ENCODE peak calls at places on chromosomes 2 and 18, in seven cellular contexts. L is K562, T is SK-N-SH, H is H1, K is HCT116, B is GM12878, W is HepG2. R is an unnamed sample.
A peak's percentile ranks its signal among the peaks of the same experiment; 100 is the strongest.

GRCh38 chr2:118371500-118371899 is 283.2 kb downstream of the INSIG2 start:
- DNase-seq in L (peak; percentile 46), T (peak; percentile 31), H (peak; percentile 62), K (peak; percentile 19), B (no peak), W (peak; percentile 42), R (peak; percentile 20)

GRCh38 chr18:24153397-24153796 is 14.5 kb downstream of the CABYR start:
- DNase-seq in L (no peak), T (no peak), H (no peak), K (no peak), B (no peak), W (no peak), R (no peak)

GRCh38 chr18:54023471-54023870 is 201.0 kb downstream of the MBD2 start:
- DNase-seq in L (no peak), T (no peak), H (no peak), K (no peak), B (peak; percentile 4), W (no peak), R (no peak)

GRCh38 chr2:104690255-104690999 is 163.5 kb upstream of the POU3F3 start:
- DNase-seq in L (no peak), T (no peak), H (no peak), K (no peak), B (no peak), W (no peak), R (no peak)

GRCh38 chr2:226001716-226002115 is 602.2 kb downstream of the NYAP2 start:
- DNase-seq in L (no peak), T (no peak), H (no peak), K (no peak), B (no peak), W (no peak), R (no peak)

GRCh38 chr18:33804258-33804657 is 226.2 kb downstream of the ASXL3 start:
- DNase-seq in L (no peak), T (no peak), H (no peak), K (no peak), B (no peak), W (no peak), R (peak; percentile 83)

GRCh38 chr2:23602113-23602512 is 217.1 kb downstream of the KLHL29 start:
- DNase-seq in L (no peak), T (no peak), H (no peak), K (no peak), B (no peak), W (no peak), R (no peak)

GRCh38 chr2:66576381-66577330 is 141.7 kb downstream of the MEIS1 start:
- DNase-seq in L (no peak), T (no peak), H (peak; percentile 75), K (no peak), B (no peak), W (peak; percentile 44), R (no peak)

GRCh38 chr18:58882681-58883080 is 18.0 kb downstream of the ZNF532 start:
- DNase-seq in L (no peak), T (no peak), H (no peak), K (no peak), B (no peak), W (no peak), R (no peak)

GRCh38 chr2:132439703-132440398 is 23.2 kb downstream of the GPR39 start:
- DNase-seq in L (no peak), T (no peak), H (no peak), K (no peak), B (no peak), W (peak; percentile 82), R (no peak)

GRCh38 chr2:760001-760400 is 82.8 kb upstream of the TMEM18 start:
- DNase-seq in L (no peak), T (no peak), H (no peak), K (no peak), B (no peak), W (no peak), R (no peak)

GRCh38 chr18:59643740-59644139 is 53.5 kb downstream of the CCBE1 start:
- DNase-seq in L (no peak), T (no peak), H (peak; percentile 37), K (no peak), B (no peak), W (no peak), R (no peak)

GRCh38 chr2:96131818-96132745 is 6.2 kb downstream of the ASTL start:
- DNase-seq in L (no peak), T (no peak), H (no peak), K (no peak), B (no peak), W (no peak), R (no peak)

DNA sequence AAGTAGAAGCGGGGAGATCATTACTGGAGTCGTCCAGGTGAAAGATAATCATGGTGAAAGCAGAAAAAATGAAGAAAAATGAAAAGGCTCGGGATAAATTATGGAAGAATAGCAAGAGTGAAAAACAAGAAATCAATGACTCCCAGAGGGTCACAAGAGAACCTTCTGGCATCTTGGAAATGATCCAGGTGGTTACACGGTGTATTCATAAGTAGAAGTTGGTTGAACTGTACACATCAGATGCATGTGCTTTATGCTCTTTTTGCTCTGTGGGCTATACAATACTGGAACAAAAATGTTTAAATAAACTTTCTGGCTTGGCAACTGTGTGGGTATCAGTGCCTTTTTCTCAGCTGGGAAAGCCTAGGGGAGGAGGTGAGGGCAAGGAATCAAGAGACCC is 348.9 kb downstream of the RND3 start:
- DNase-seq in L (no peak), T (no peak), H (no peak), K (no peak), B (no peak), W (no peak), R (no peak)
- TF ChIP-seq JUND in L (no peak), T (no peak), H (no peak), K (no peak), B (no peak), W (no peak), R (no peak)

DNA sequence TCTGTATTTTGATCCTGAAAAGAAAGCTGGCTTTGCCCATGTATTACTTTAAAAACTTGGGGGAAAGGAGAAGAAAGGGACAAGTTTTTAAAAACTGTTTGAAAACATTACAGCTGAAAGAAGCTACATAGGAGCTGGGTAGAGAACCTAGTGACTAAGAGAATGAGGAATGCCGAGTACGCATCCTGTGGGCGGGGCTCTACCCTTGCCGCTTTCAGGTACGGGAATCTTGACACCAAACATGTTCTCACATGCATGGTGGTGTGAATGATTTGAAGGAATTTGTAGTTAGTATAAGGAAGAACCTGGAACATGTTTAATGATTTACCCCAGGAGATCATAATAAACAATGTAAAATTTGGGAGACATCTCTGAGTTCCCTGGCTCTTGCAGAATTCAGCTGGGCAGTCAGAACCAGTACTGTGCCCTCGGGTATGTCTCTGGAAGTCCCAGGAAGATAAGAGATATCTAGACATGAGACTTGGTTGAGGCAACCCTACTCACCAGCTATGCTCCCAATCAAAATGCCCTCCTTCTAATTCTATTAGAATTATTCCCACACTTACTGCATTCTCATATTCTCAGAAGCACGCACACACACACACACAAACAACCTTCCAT is 16.5 kb upstream of the TGFA start:
- DNase-seq in L (no peak), T (no peak), H (no peak), K (peak; percentile 57), B (no peak), W (peak; percentile 65), R (peak; percentile 7)
- TF ChIP-seq JUND in L (no peak), T (no peak), H (peak; percentile 20), K (peak; percentile 24), B (no peak), W (no peak), R (no peak)

GRCh38 chr2:157244691-157245090 is 12.8 kb upstream of the GALNT5 start:
- DNase-seq in L (no peak), T (no peak), H (no peak), K (no peak), B (no peak), W (no peak), R (no peak)

GRCh38 chr2:157250836-157251235 is 6.7 kb upstream of the GALNT5 start:
- DNase-seq in L (no peak), T (no peak), H (no peak), K (no peak), B (no peak), W (no peak), R (no peak)

GRCh38 chr2:157245441-157246211 is 11.9 kb upstream of the GALNT5 start:
- DNase-seq in L (no peak), T (no peak), H (no peak), K (no peak), B (no peak), W (no peak), R (no peak)

GRCh38 chr2:157247068-157247407 is 10.5 kb upstream of the GALNT5 start:
- DNase-seq in L (no peak), T (no peak), H (no peak), K (no peak), B (no peak), W (no peak), R (no peak)

DNA sequence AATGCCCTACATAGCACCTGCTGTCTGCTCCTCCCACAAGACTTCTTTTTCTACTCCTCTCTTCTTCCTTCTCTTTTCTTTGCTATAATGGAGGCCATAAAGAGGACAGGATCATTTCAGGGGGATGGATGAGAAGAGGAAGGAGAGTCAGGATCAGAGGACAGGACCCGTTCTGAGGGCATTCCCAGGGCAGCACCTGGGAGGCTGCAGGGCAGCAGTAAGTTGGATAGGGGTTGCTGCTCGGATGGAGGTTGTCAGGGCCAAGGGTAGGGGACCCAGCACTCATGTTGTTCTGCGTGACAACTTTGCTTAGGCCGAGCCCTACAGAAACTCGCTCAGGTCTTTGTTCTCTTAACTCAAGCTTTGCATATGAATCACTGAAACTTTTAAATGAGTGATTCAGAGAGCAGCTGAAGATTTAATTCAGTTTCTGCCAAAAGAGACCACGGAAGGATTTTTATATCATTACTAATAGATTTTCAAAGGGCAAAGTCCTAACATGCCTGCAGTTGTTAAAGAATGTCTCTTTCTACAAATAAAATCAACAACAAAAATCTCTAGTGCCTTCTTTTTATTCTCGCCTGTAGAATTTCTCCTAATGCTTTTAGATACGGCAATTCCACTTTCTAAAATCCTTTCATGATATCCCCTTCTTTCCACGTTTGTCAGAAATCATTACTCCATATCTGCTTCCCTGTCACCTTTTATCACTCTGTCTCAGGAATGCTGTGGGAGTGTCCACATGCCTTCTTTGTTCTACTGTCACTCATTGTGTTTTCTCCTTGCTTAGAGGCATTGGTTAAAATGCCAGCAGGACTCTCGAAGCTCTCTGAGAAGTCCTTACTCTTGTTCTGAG is 11.1 kb upstream of the GALNT5 start:
- DNase-seq in L (no peak), T (no peak), H (no peak), K (peak; percentile 58), B (peak; percentile 31), W (no peak), R (no peak)
- TF ChIP-seq JUND in L (no peak), T (peak; percentile 89), H (no peak), K (peak; percentile 82), B (no peak), W (no peak), R (no peak)

DNA sequence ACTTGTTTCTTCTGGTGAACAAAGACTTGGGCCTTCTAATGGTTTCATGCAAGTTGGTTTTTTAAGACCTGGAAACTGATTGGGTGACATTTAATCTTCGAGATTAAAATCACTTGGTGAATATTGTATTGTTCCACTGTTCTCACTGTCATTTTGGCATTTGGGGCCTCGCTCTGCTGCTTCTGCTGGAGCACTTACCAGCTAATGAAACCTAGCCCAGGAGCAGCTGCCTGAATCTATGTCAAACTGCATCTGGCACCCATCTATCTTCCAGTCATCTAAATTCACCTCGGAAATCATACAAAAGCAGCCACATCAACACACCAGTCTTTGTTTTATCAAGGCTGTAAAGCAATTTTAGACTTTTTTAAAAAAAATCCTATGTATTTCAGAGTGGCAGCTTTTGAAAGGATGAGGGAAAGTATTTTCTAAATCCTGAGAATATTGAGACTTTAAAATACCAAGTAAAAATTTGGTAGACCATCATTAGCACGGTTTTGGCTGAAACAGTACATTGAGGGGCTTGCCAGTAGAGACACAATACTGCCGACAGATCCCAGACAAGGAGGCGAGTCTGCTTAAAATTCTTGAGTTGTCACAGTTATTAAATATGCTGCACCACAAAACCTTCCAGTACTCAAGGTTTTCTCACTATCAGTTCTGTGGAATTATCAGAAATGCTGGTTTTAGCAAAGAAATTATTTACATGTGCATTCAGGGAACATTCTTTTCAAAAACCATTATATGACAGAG is 26.1 kb upstream of the SERTAD2 start:
- DNase-seq in L (no peak), T (peak; percentile 56), H (no peak), K (no peak), B (no peak), W (no peak), R (no peak)
- TF ChIP-seq JUND in L (no peak), T (no peak), H (no peak), K (no peak), B (no peak), W (no peak), R (no peak)